ENCODE peak calls at places on chromosomes 11 and 22, in four cellular contexts. Q is colonic mucosa, H is uterus, W is pancreas. E is an unnamed sample.
A peak's percentile ranks its signal among the peaks of the same experiment; 100 is the strongest.

GRCh38 chr11:68211546-68211945 is 1.6 kb downstream of the KMT5B start:
- DNase-seq in H (no peak), W (no peak), Q (peak; percentile 74), E (no peak)

GRCh38 chr11:78039391-78039918 is 16.4 kb upstream of the KCTD14 start:
- DNase-seq in W (no peak), H (no peak), Q (no peak), E (no peak)

GRCh38 chr11:1966531-1966930 is 19.4 kb downstream of the MRPL23 start:
- DNase-seq in H (no peak), Q (no peak), W (no peak), E (no peak)

GRCh38 chr11:94729352-94729751 is 38.8 kb upstream of the AMOTL1 start:
- DNase-seq in Q (no peak), W (no peak), H (no peak), E (no peak)

GRCh38 chr11:11948242-11948947 is 60.0 kb downstream of the DKK3 start:
- DNase-seq in W (no peak), Q (no peak), H (no peak), E (no peak)

GRCh38 chr11:75350743-75351540 is 519 bp downstream of the ARRB1 start:
- DNase-seq in Q (peak; percentile 72), H (peak; percentile 34), W (peak; percentile 82), E (peak; percentile 24)

GRCh38 chr11:24588075-24588474 is 91.2 kb downstream of the LUZP2 start:
- DNase-seq in Q (no peak), W (no peak), H (no peak), E (no peak)

GRCh38 chr22:44887941-44888366 is 121.9 kb downstream of the PHF21B start:
- DNase-seq in H (no peak), Q (no peak), W (no peak), E (no peak)

GRCh38 chr11:66172146-66172545 is 96.3 kb upstream of the RAB1B start:
- DNase-seq in Q (no peak), H (no peak), W (no peak), E (peak; percentile 37)

GRCh38 chr11:115132829-115133228 is 371.4 kb downstream of the CADM1 start:
- DNase-seq in W (no peak), Q (no peak), H (no peak), E (no peak)

GRCh38 chr11:31110825-31111224 is 258.7 kb downstream of the DCDC1 start:
- DNase-seq in H (no peak), W (no peak), Q (no peak), E (no peak)

GRCh38 chr11:46555269-46556054 is 38.4 kb downstream of the AMBRA1 start:
- DNase-seq in Q (no peak), H (no peak), W (no peak), E (peak; percentile 59)

GRCh38 chr22:28884754-28885375 is 1.5 kb downstream of the ZNRF3 start:
- DNase-seq in W (no peak), Q (peak; percentile 41), H (no peak), E (no peak)

GRCh38 chr11:124943242-124943641 is 7.4 kb upstream of the HEPACAM start:
- DNase-seq in H (no peak), W (no peak), Q (no peak), E (no peak)

GRCh38 chr11:124944565-124944964 is 8.7 kb upstream of the HEPACAM start:
- DNase-seq in H (no peak), Q (no peak), W (no peak), E (no peak)

GRCh38 chr11:124941703-124942102 is 5.9 kb upstream of the HEPACAM start:
- DNase-seq in Q (no peak), W (no peak), H (no peak), E (no peak)

GRCh38 chr11:124943731-124944130 is 7.9 kb upstream of the HEPACAM start:
- DNase-seq in W (no peak), H (no peak), Q (no peak), E (no peak)

DNA sequence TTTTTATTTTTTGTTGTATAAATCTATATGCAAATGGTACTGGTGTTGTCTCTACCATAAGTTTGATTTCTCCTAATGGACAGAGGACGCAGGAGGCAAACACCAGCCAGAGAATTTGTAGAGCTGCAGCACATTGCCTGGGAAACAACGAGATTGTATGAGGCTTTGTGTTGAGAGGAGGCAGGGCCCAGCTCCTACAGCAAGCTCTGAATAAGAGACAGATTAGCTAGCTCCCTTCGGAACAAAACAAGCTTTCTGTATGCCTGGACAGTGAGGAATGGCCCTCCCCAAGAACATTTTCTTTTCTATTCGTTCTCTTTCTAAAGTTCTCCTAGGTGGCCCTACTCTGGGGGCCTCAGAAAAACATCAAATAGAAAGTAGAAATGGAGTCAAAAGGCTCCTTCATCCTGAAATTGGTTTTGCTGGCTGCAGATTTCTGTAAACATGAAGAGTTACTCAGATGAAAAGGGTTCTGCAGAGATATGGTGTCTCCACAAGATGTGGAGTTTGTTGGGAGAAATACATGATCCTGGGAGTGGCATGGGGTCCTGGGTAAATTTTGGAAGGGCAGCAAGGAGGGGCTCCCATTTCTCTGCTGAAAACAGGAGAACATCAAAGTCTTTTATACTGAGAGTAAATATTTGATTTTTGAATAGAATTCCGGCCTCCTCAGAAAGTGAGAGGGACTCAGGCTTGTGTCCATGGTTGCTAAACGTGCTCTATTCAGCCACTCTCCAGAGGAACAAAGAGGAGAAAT is 6.8 kb upstream of the HEPACAM start:
- DNase-seq in W (no peak), H (no peak), Q (no peak), E (no peak)
- H3K4me3 ChIP-seq in W (no peak overlapping the region), H (no peak overlapping the region), Q (no peak overlapping the region), E (no peak overlapping the region)

DNA sequence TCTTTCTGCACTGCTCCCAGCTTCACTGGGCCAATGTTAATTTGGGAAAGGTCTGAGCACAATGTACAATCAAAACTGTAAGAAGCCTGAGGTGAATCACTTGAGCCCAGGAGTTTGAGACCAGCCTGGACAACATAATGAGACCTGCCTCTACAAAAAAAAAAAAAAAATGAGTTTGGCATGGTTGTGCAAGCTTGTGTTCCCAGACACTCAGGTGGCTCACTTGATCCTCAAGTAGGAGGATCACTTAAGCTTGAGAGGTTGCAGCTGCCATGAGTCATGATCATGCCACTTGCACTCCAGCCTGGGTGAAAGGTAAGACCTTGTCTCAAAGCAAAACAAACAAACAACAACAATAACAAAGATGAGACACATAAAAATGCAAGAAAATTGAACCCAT is 38.6 kb upstream of the SC5D start:
- DNase-seq in H (no peak), Q (no peak), W (no peak), E (no peak)
- H3K27ac ChIP-seq in H (no peak overlapping the region), Q (no peak overlapping the region), W (no peak overlapping the region), E (no peak overlapping the region)

DNA sequence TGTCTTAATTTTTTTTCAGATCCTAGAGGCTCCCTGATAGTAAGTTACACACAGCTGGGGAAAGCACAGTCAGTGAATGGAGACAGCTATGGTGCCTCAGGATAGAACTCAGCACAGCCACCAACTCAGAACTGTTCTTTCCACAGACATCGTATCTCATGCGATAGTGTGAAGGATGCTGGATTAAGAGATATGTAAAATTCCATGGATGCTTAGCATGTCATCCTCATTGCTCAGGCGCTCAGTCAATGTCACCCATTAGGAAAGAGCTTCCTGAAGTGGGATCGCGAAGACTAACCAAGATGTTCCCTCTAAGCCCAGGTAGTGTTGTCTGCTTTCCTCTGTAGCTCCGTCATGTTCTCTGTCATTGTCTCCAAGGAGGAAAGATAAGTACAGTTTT is 1000.4 kb downstream of the OPCML start:
- DNase-seq in Q (no peak), W (no peak), H (no peak), E (peak; percentile 25)
- H3K9me3 ChIP-seq in Q (no peaks in the 10 kb centered on the region), W (no peaks in the 10 kb centered on the region), H (no peaks in the 10 kb centered on the region), E (no peaks in the 10 kb centered on the region)

GRCh38 chr22:27749597-27750225 is 51.8 kb downstream of the MN1 start:
- DNase-seq in W (no peak), H (no peak), Q (no peak), E (peak; percentile 67)
- H3K4me3 ChIP-seq in W (no peak overlapping the region), H (no peak overlapping the region), Q (no peak overlapping the region), E (no peak overlapping the region)

GRCh38 chr22:24391836-24392217 is 35.6 kb upstream of the ADORA2A start:
- DNase-seq in Q (no peak), H (no peak), W (no peak), E (no peak)
- H3K27ac ChIP-seq in Q (no peak overlapping the region), H (no peak overlapping the region), W (no peak overlapping the region), E (no peak overlapping the region)

GRCh38 chr22:48389916-48390315 is 1437.8 kb downstream of the BRD1 start:
- DNase-seq in W (no peak), Q (peak; percentile 13), H (no peak), E (no peak)

GRCh38 chr22:48391820-48392219 is 1435.9 kb downstream of the BRD1 start:
- DNase-seq in H (no peak), Q (no peak), W (no peak), E (no peak)

GRCh38 chr22:48393041-48393370 is 1434.7 kb downstream of the BRD1 start:
- DNase-seq in W (no peak), H (no peak), Q (no peak), E (no peak)

GRCh38 chr22:48394787-48395620 is 1432.7 kb downstream of the BRD1 start:
- DNase-seq in Q (no peak), H (no peak), W (no peak), E (no peak)

DNA sequence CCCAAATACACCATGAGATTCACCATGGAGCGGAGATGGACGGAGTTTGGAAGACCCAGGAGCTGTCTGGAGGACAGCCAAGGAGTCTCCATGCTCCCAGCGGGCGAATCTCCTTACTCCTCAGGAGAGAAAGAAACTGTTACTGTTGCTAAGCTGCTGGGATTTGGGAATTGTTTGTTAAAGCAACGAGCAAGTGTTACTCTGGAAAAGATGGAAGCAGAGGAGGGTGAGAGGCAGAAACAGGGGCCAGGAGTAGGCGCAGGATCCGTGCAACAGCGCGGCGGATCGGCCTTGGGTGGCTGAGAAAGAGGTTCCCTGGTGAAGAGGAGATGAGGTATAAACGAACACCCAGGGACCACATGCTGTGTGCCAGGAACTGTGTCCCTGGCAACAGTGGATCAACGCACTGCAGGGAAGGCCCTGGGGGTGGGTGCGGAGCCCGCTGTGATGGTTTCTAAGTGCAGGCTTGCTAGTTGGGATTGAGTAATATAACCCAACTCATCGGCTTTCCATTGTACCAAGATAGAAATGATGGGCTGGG is 1436.4 kb downstream of the BRD1 start:
- DNase-seq in Q (no peak), W (no peak), H (no peak), E (no peak)
- H3K9me3 ChIP-seq in Q (no peaks in the 10 kb centered on the region), W (no peaks in the 10 kb centered on the region), H (no peaks in the 10 kb centered on the region), E (no peaks in the 10 kb centered on the region)

GRCh38 chr22:35313311-35314121 is 13.8 kb downstream of the TOM1 start:
- DNase-seq in W (no peak), H (peak; percentile 48), Q (no peak), E (peak; percentile 76)
- H3K4me3 ChIP-seq in W (no peak overlapping the region), H (no peak overlapping the region), Q (no peak overlapping the region), E (no peak overlapping the region)

GRCh38 chr11:104175769-104176168 is 11.8 kb upstream of the PDGFD start:
- DNase-seq in W (no peak), Q (no peak), H (no peak), E (no peak)
- H3K27ac ChIP-seq in W (no peak overlapping the region), Q (no peak overlapping the region), H (no peak overlapping the region), E (no peak overlapping the region)

E was measured in cardiac muscle cell.